ENCODE peak calls at places on chromosomes 6 and 20, in seven cellular contexts. One of them, this sample, is unnamed.

GRCh38 chr6:146543211-146543939 is at the start of gene RAB32:
- DNase-seq in A549: peak
- DNase-seq in CD8-positive, alpha-beta T cell: no peak
- DNase-seq in brain microvascular endothelial cell: peak
- DNase-seq in lung: peak
- DNase-seq in uterus: peak
- DNase-seq in aorta: peak
- DNase-seq in this sample: peak

GRCh38 chr20:32628960-32629530 is 43.9 kb upstream of the NOL4L start:
- DNase-seq in A549: no peak
- DNase-seq in CD8-positive, alpha-beta T cell: no peak
- DNase-seq in brain microvascular endothelial cell: no peak
- DNase-seq in lung: no peak
- DNase-seq in uterus: no peak
- DNase-seq in aorta: no peak
- DNase-seq in this sample: no peak

GRCh38 chr20:57118964-57119363 is 147.5 kb downstream of the BMP7 start:
- DNase-seq in A549: no peak
- DNase-seq in CD8-positive, alpha-beta T cell: no peak
- DNase-seq in brain microvascular endothelial cell: no peak
- DNase-seq in lung: no peak
- DNase-seq in uterus: no peak
- DNase-seq in aorta: no peak
- DNase-seq in this sample: no peak

GRCh38 chr6:118288355-118289124 is 259.6 kb upstream of the PLN start:
- DNase-seq in A549: no peak
- DNase-seq in CD8-positive, alpha-beta T cell: no peak
- DNase-seq in brain microvascular endothelial cell: no peak
- DNase-seq in lung: no peak
- DNase-seq in uterus: no peak
- DNase-seq in aorta: no peak
- DNase-seq in this sample: no peak

GRCh38 chr20:38726849-38727601 is 2.7 kb downstream of the SLC32A1 start:
- DNase-seq in A549: no peak
- DNase-seq in CD8-positive, alpha-beta T cell: no peak
- DNase-seq in brain microvascular endothelial cell: no peak
- DNase-seq in lung: no peak
- DNase-seq in uterus: no peak
- DNase-seq in aorta: no peak
- DNase-seq in this sample: peak

GRCh38 chr20:58449703-58450138 is 60.7 kb downstream of the VAPB start:
- DNase-seq in A549: no peak
- DNase-seq in CD8-positive, alpha-beta T cell: no peak
- DNase-seq in brain microvascular endothelial cell: no peak
- DNase-seq in lung: no peak
- DNase-seq in uterus: no peak
- DNase-seq in aorta: no peak
- DNase-seq in this sample: no peak

GRCh38 chr20:63645218-63645617 is 8.0 kb downstream of the STMN3 start:
- DNase-seq in A549: no peak
- DNase-seq in CD8-positive, alpha-beta T cell: no peak
- DNase-seq in brain microvascular endothelial cell: no peak
- DNase-seq in lung: no peak
- DNase-seq in uterus: no peak
- DNase-seq in aorta: no peak
- DNase-seq in this sample: no peak

GRCh38 chr6:21100959-21101358 is 492.6 kb upstream of the SOX4 start:
- DNase-seq in A549: no peak
- DNase-seq in CD8-positive, alpha-beta T cell: no peak
- DNase-seq in brain microvascular endothelial cell: no peak
- DNase-seq in lung: no peak
- DNase-seq in uterus: no peak
- DNase-seq in aorta: no peak
- DNase-seq in this sample: no peak

GRCh38 chr6:12637960-12638641 is 78.5 kb upstream of the PHACTR1 start:
- DNase-seq in A549: peak
- DNase-seq in CD8-positive, alpha-beta T cell: no peak
- DNase-seq in brain microvascular endothelial cell: peak
- DNase-seq in lung: peak
- DNase-seq in uterus: no peak
- DNase-seq in aorta: peak
- DNase-seq in this sample: peak

GRCh38 chr6:149217466-149217888 is 100.0 kb upstream of the TAB2 start:
- DNase-seq in A549: no peak
- DNase-seq in CD8-positive, alpha-beta T cell: no peak
- DNase-seq in brain microvascular endothelial cell: no peak
- DNase-seq in lung: no peak
- DNase-seq in uterus: no peak
- DNase-seq in aorta: no peak
- DNase-seq in this sample: no peak

GRCh38 chr20:25376886-25377285 is 13.7 kb downstream of the ABHD12 start:
- DNase-seq in A549: no peak
- DNase-seq in CD8-positive, alpha-beta T cell: no peak
- DNase-seq in brain microvascular endothelial cell: no peak
- DNase-seq in lung: no peak
- DNase-seq in uterus: no peak
- DNase-seq in aorta: no peak
- DNase-seq in this sample: no peak

GRCh38 chr20:52683761-52684160 is 288.4 kb upstream of the TSHZ2 start:
- DNase-seq in A549: no peak
- DNase-seq in CD8-positive, alpha-beta T cell: no peak
- DNase-seq in brain microvascular endothelial cell: no peak
- DNase-seq in lung: no peak
- DNase-seq in uterus: no peak
- DNase-seq in aorta: no peak
- DNase-seq in this sample: no peak

GRCh38 chr6:158046201-158047119 is 64.8 kb downstream of the SYNJ2 start:
- DNase-seq in A549: no peak
- DNase-seq in CD8-positive, alpha-beta T cell: peak
- DNase-seq in brain microvascular endothelial cell: no peak
- DNase-seq in lung: no peak
- DNase-seq in uterus: no peak
- DNase-seq in aorta: no peak
- DNase-seq in this sample: no peak

GRCh38 chr20:11252447-11252846 is 578.6 kb upstream of the JAG1 start:
- DNase-seq in A549: no peak
- DNase-seq in CD8-positive, alpha-beta T cell: no peak
- DNase-seq in brain microvascular endothelial cell: no peak
- DNase-seq in lung: no peak
- DNase-seq in uterus: no peak
- DNase-seq in aorta: no peak
- DNase-seq in this sample: no peak

GRCh38 chr6:168152306-168152963 is 73.4 kb upstream of the FRMD1 start:
- DNase-seq in A549: no peak
- DNase-seq in CD8-positive, alpha-beta T cell: no peak
- DNase-seq in brain microvascular endothelial cell: no peak
- DNase-seq in lung: no peak
- DNase-seq in uterus: peak
- DNase-seq in aorta: peak
- DNase-seq in this sample: no peak

GRCh38 chr6:12536416-12536815 is 180.2 kb upstream of the PHACTR1 start:
- DNase-seq in A549: no peak
- DNase-seq in CD8-positive, alpha-beta T cell: no peak
- DNase-seq in brain microvascular endothelial cell: no peak
- DNase-seq in lung: no peak
- DNase-seq in uterus: no peak
- DNase-seq in aorta: no peak
- DNase-seq in this sample: no peak

GRCh38 chr6:112156694-112157093 is 69.3 kb downstream of the FAM229B start:
- DNase-seq in A549: no peak
- DNase-seq in CD8-positive, alpha-beta T cell: no peak
- DNase-seq in brain microvascular endothelial cell: no peak
- DNase-seq in lung: no peak
- DNase-seq in uterus: no peak
- DNase-seq in aorta: no peak
- DNase-seq in this sample: no peak

GRCh38 chr6:112155900-112156299 is 68.5 kb downstream of the FAM229B start:
- DNase-seq in A549: no peak
- DNase-seq in CD8-positive, alpha-beta T cell: no peak
- DNase-seq in brain microvascular endothelial cell: no peak
- DNase-seq in lung: no peak
- DNase-seq in uterus: no peak
- DNase-seq in aorta: no peak
- DNase-seq in this sample: no peak

GRCh38 chr6:112150363-112150762 is 63.0 kb downstream of the FAM229B start:
- DNase-seq in A549: no peak
- DNase-seq in CD8-positive, alpha-beta T cell: no peak
- DNase-seq in brain microvascular endothelial cell: no peak
- DNase-seq in lung: no peak
- DNase-seq in uterus: peak
- DNase-seq in aorta: no peak
- DNase-seq in this sample: no peak

GRCh38 chr6:112153926-112154621 is 66.7 kb downstream of the FAM229B start:
- DNase-seq in A549: peak
- DNase-seq in CD8-positive, alpha-beta T cell: no peak
- DNase-seq in brain microvascular endothelial cell: no peak
- DNase-seq in lung: no peak
- DNase-seq in uterus: no peak
- DNase-seq in aorta: no peak
- DNase-seq in this sample: no peak

GRCh38 chr6:112154711-112155110 is 67.3 kb downstream of the FAM229B start:
- DNase-seq in A549: no peak
- DNase-seq in CD8-positive, alpha-beta T cell: no peak
- DNase-seq in brain microvascular endothelial cell: no peak
- DNase-seq in lung: no peak
- DNase-seq in uterus: no peak
- DNase-seq in aorta: no peak
- DNase-seq in this sample: no peak
- H3K27ac ChIP-seq in A549: no peak
- H3K27ac ChIP-seq in CD8-positive, alpha-beta T cell: no peak
- H3K27ac ChIP-seq in brain microvascular endothelial cell: no peak
- H3K27ac ChIP-seq in lung: no peak
- H3K27ac ChIP-seq in uterus: peak
- H3K27ac ChIP-seq in aorta: no peak
- H3K27ac ChIP-seq in this sample: no peak

GRCh38 chr6:111441678-111442243 is 41.3 kb downstream of the REV3L start:
- DNase-seq in A549: no peak
- DNase-seq in CD8-positive, alpha-beta T cell: no peak
- DNase-seq in brain microvascular endothelial cell: no peak
- DNase-seq in lung: no peak
- DNase-seq in uterus: no peak
- DNase-seq in aorta: no peak
- DNase-seq in this sample: no peak
- H3K27ac ChIP-seq in A549: no peak
- H3K27ac ChIP-seq in CD8-positive, alpha-beta T cell: no peak
- H3K27ac ChIP-seq in brain microvascular endothelial cell: no peak
- H3K27ac ChIP-seq in lung: no peak
- H3K27ac ChIP-seq in uterus: no peak
- H3K27ac ChIP-seq in aorta: no peak
- H3K27ac ChIP-seq in this sample: no peak

DNA sequence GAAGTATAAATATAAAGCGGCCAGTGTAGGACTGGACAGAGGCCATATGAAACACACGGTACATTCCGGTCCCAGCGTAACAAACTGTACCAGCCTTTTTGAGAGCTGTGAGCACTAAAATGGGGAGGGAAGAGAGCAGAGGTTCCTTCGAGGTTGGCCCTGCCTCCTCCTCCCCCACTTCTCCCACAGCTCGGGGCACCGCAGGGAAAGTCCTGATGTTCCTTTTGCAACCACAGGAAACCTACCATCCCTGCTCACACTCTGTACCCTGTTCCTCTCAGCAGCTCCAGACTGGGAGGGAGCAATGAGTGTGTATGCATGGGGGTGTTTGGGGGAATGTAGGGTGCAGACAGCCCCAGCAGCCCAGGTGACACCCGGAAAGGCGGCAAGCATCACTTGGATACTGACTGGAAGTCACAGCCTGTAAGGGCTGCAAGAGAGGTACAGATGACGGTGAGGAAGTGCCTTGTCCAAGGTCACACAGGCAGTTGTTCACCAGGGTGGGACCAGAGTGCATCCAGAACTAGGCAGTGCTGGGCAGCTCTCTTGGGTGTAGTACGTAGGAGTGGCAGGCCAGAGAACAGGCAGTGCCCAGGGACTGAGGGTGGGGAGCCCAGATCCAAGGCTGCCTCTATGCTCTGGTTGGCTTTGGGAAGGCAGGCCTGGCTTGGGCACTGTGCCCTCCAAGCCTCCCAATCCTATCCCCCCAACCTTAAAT is 11.0 kb upstream of the ARMC12 start:
- DNase-seq in A549: no peak
- DNase-seq in CD8-positive, alpha-beta T cell: no peak
- DNase-seq in brain microvascular endothelial cell: peak
- DNase-seq in lung: peak
- DNase-seq in uterus: peak
- DNase-seq in aorta: peak
- DNase-seq in this sample: no peak
- H3K27ac ChIP-seq in A549: peak
- H3K27ac ChIP-seq in CD8-positive, alpha-beta T cell: no peak
- H3K27ac ChIP-seq in brain microvascular endothelial cell: peak
- H3K27ac ChIP-seq in lung: peak
- H3K27ac ChIP-seq in uterus: peak
- H3K27ac ChIP-seq in aorta: peak
- H3K27ac ChIP-seq in this sample: no peak

GRCh38 chr6:83429269-83429668 is 1.6 kb downstream of the ME1 start:
- DNase-seq in A549: no peak
- DNase-seq in CD8-positive, alpha-beta T cell: no peak
- DNase-seq in brain microvascular endothelial cell: no peak
- DNase-seq in lung: no peak
- DNase-seq in uterus: no peak
- DNase-seq in aorta: no peak
- DNase-seq in this sample: no peak
- H3K27ac ChIP-seq in A549: peak
- H3K27ac ChIP-seq in CD8-positive, alpha-beta T cell: no peak
- H3K27ac ChIP-seq in brain microvascular endothelial cell: no peak
- H3K27ac ChIP-seq in lung: no peak
- H3K27ac ChIP-seq in uterus: no peak
- H3K27ac ChIP-seq in aorta: no peak
- H3K27ac ChIP-seq in this sample: no peak

GRCh38 chr6:71412559-71412958 is 123.9 kb downstream of the OGFRL1 start:
- DNase-seq in A549: no peak
- DNase-seq in CD8-positive, alpha-beta T cell: no peak
- DNase-seq in brain microvascular endothelial cell: no peak
- DNase-seq in lung: no peak
- DNase-seq in uterus: no peak
- DNase-seq in aorta: no peak
- DNase-seq in this sample: no peak
- H3K27ac ChIP-seq in A549: peak
- H3K27ac ChIP-seq in CD8-positive, alpha-beta T cell: no peak
- H3K27ac ChIP-seq in brain microvascular endothelial cell: peak
- H3K27ac ChIP-seq in lung: peak
- H3K27ac ChIP-seq in uterus: no peak
- H3K27ac ChIP-seq in aorta: peak
- H3K27ac ChIP-seq in this sample: no peak

GRCh38 chr6:125913145-125913544 is 43.4 kb upstream of the HINT3 start:
- DNase-seq in A549: no peak
- DNase-seq in CD8-positive, alpha-beta T cell: no peak
- DNase-seq in brain microvascular endothelial cell: no peak
- DNase-seq in lung: no peak
- DNase-seq in uterus: no peak
- DNase-seq in aorta: no peak
- DNase-seq in this sample: no peak
- H3K27ac ChIP-seq in A549: peak
- H3K27ac ChIP-seq in CD8-positive, alpha-beta T cell: no peak
- H3K27ac ChIP-seq in brain microvascular endothelial cell: peak
- H3K27ac ChIP-seq in lung: no peak
- H3K27ac ChIP-seq in uterus: no peak
- H3K27ac ChIP-seq in aorta: no peak
- H3K27ac ChIP-seq in this sample: no peak